ENCODE peak calls at places on chromosomes 4 and X, in nine cellular contexts. One of them, this sample, is unnamed.

GRCh38 chr4:48275247-48275646 is 5.6 kb upstream of the TEC start:
- DNase-seq in transverse colon: no peak
- DNase-seq in lower lobe of right lung: no peak
- DNase-seq in occipital lobe: no peak
- DNase-seq in B cell: peak; percentile 34
- DNase-seq in HEK293T: no peak
- DNase-seq in activated CD8-positive, alpha-beta memory T cell treated with anti-CD3 and anti-CD28 coated beads, Interleukin-2, amount 50 U/mL, for 48 hours: no peak
- DNase-seq in GM23248: no peak
- DNase-seq in progenitor cell of endocrine pancreas: no peak
- DNase-seq in this sample: no peak

GRCh38 chrX:87626996-87627395 is 109.4 kb downstream of the KLHL4 start:
- DNase-seq in transverse colon: no peak
- DNase-seq in lower lobe of right lung: no peak
- DNase-seq in occipital lobe: no peak
- DNase-seq in B cell: no peak
- DNase-seq in HEK293T: no peak
- DNase-seq in activated CD8-positive, alpha-beta memory T cell treated with anti-CD3 and anti-CD28 coated beads, Interleukin-2, amount 50 U/mL, for 48 hours: no peak
- DNase-seq in GM23248: no peak
- DNase-seq in progenitor cell of endocrine pancreas: no peak
- DNase-seq in this sample: no peak

GRCh38 chrX:48826876-48827653 is 752 bp downstream of the ERAS start:
- DNase-seq in transverse colon: no peak
- DNase-seq in lower lobe of right lung: no peak
- DNase-seq in occipital lobe: no peak
- DNase-seq in B cell: no peak
- DNase-seq in HEK293T: no peak
- DNase-seq in activated CD8-positive, alpha-beta memory T cell treated with anti-CD3 and anti-CD28 coated beads, Interleukin-2, amount 50 U/mL, for 48 hours: no peak
- DNase-seq in GM23248: no peak
- DNase-seq in progenitor cell of endocrine pancreas: no peak
- DNase-seq in this sample: no peak

GRCh38 chr4:181911420-181911819 is 331.8 kb upstream of the TENM3 start:
- DNase-seq in transverse colon: no peak
- DNase-seq in lower lobe of right lung: no peak
- DNase-seq in occipital lobe: no peak
- DNase-seq in B cell: no peak
- DNase-seq in HEK293T: no peak
- DNase-seq in activated CD8-positive, alpha-beta memory T cell treated with anti-CD3 and anti-CD28 coated beads, Interleukin-2, amount 50 U/mL, for 48 hours: no peak
- DNase-seq in GM23248: peak; percentile 1
- DNase-seq in progenitor cell of endocrine pancreas: no peak
- DNase-seq in this sample: peak; percentile 9

GRCh38 chr4:150004481-150004880 is 73.8 kb upstream of the DCLK2 start:
- DNase-seq in transverse colon: no peak
- DNase-seq in lower lobe of right lung: no peak
- DNase-seq in occipital lobe: no peak
- DNase-seq in B cell: no peak
- DNase-seq in HEK293T: no peak
- DNase-seq in activated CD8-positive, alpha-beta memory T cell treated with anti-CD3 and anti-CD28 coated beads, Interleukin-2, amount 50 U/mL, for 48 hours: no peak
- DNase-seq in GM23248: peak; percentile 41
- DNase-seq in progenitor cell of endocrine pancreas: no peak
- DNase-seq in this sample: peak; percentile 67

GRCh38 chr4:123037809-123038208 is 115.4 kb upstream of the NUDT6 start:
- DNase-seq in transverse colon: no peak
- DNase-seq in lower lobe of right lung: no peak
- DNase-seq in occipital lobe: no peak
- DNase-seq in B cell: no peak
- DNase-seq in HEK293T: no peak
- DNase-seq in activated CD8-positive, alpha-beta memory T cell treated with anti-CD3 and anti-CD28 coated beads, Interleukin-2, amount 50 U/mL, for 48 hours: no peak
- DNase-seq in GM23248: peak; percentile 56
- DNase-seq in progenitor cell of endocrine pancreas: no peak
- DNase-seq in this sample: peak; percentile 73

GRCh38 chr4:159677521-159677920 is 574.6 kb downstream of the RAPGEF2 start:
- DNase-seq in transverse colon: no peak
- DNase-seq in lower lobe of right lung: no peak
- DNase-seq in occipital lobe: no peak
- DNase-seq in B cell: no peak
- DNase-seq in HEK293T: no peak
- DNase-seq in activated CD8-positive, alpha-beta memory T cell treated with anti-CD3 and anti-CD28 coated beads, Interleukin-2, amount 50 U/mL, for 48 hours: no peak
- DNase-seq in GM23248: no peak
- DNase-seq in progenitor cell of endocrine pancreas: no peak
- DNase-seq in this sample: no peak

GRCh38 chr4:28558871-28559270 is 1698.2 kb downstream of the STIM2 start:
- DNase-seq in transverse colon: no peak
- DNase-seq in lower lobe of right lung: no peak
- DNase-seq in occipital lobe: no peak
- DNase-seq in B cell: no peak
- DNase-seq in HEK293T: no peak
- DNase-seq in activated CD8-positive, alpha-beta memory T cell treated with anti-CD3 and anti-CD28 coated beads, Interleukin-2, amount 50 U/mL, for 48 hours: no peak
- DNase-seq in GM23248: peak; percentile 31
- DNase-seq in progenitor cell of endocrine pancreas: no peak
- DNase-seq in this sample: no peak

GRCh38 chr4:185599844-185600243 is 64.5 kb upstream of the PDLIM3 start:
- DNase-seq in transverse colon: peak; percentile 14
- DNase-seq in lower lobe of right lung: no peak
- DNase-seq in occipital lobe: no peak
- DNase-seq in B cell: no peak
- DNase-seq in HEK293T: no peak
- DNase-seq in activated CD8-positive, alpha-beta memory T cell treated with anti-CD3 and anti-CD28 coated beads, Interleukin-2, amount 50 U/mL, for 48 hours: no peak
- DNase-seq in GM23248: no peak
- DNase-seq in progenitor cell of endocrine pancreas: no peak
- DNase-seq in this sample: no peak

This sample was measured in astrocyte of the hippocampus.